ENCODE peak calls at places on chromosomes 4 and X, in ten cellular contexts. W is T-helper 2 cell; Q is mucosa of descending colon; Z is naive thymus-derived CD8-positive, alpha-beta T cell; T is stimulated activated CD8-positive, alpha-beta memory T cell treated with anti-CD3 and anti-CD28 coated beads, Interleukin-12 subunit alpha, Interleukin-12 subunit beta, amount 100 ng/mL, for 4 hours; L is HuH-7.5; D is tibial nerve; K is posterior vena cava; V is stimulated activated naive B cell treated with anti-CD40 and anti-IgM and Interleukin-4, amounts not matched to agents 10 μg/mL and 1 μg/mL and 100 μg/mL, for 72 hours; J is fibroblast of mammary gland. A is an unnamed sample.

GRCh38 chr4:98423019-98423418 is 161.8 kb downstream of the RAP1GDS1 start:
- DNase-seq in W (no peak), Q (no peak), Z (no peak), T (no peak), L (no peak), D (no peak), K (no peak), V (no peak), J (no peak), A (no peak)

GRCh38 chrX:43813898-43814297 is 68.4 kb downstream of the MAOB start:
- DNase-seq in W (peak), Q (no peak), Z (no peak), T (no peak), L (no peak), D (no peak), K (no peak), V (no peak), J (peak), A (no peak)

GRCh38 chrX:31228909-31229308 is 157.1 kb upstream of the FTHL17 start:
- DNase-seq in W (peak), Q (no peak), Z (no peak), T (no peak), L (no peak), D (no peak), K (no peak), V (no peak), J (no peak), A (no peak)

GRCh38 chr4:115629270-115629669 is 515.9 kb upstream of the NDST4 start:
- DNase-seq in W (no peak), Q (no peak), Z (no peak), T (no peak), L (no peak), D (no peak), K (no peak), V (no peak), J (no peak), A (no peak)

GRCh38 chrX:104854188-104854587 is 288.2 kb downstream of the IL1RAPL2 start:
- DNase-seq in W (no peak), Q (no peak), Z (no peak), T (no peak), L (no peak), D (no peak), K (no peak), V (no peak), J (peak), A (no peak)

GRCh38 chr4:1767058-1767769 is 25.9 kb upstream of the FGFR3 start:
- DNase-seq in W (no peak), Q (no peak), Z (no peak), T (no peak), L (peak), D (no peak), K (no peak), V (no peak), J (peak), A (no peak)

GRCh38 chr4:118846981-118847380 is 11.1 kb upstream of the SEC24D start:
- DNase-seq in W (no peak), Q (no peak), Z (no peak), T (no peak), L (no peak), D (no peak), K (no peak), V (no peak), J (no peak), A (no peak)

GRCh38 chr4:175412744-175413143 is 399.3 kb downstream of the GPM6A start:
- DNase-seq in W (no peak), Q (no peak), Z (no peak), T (no peak), L (no peak), D (no peak), K (no peak), V (no peak), J (peak), A (no peak)

GRCh38 chr4:187070158-187070557 is 346.5 kb upstream of the FAT1 start:
- DNase-seq in W (no peak), Q (no peak), Z (no peak), T (no peak), L (no peak), D (no peak), K (no peak), V (no peak), J (no peak), A (no peak)

GRCh38 chrX:11380187-11380586 is 87.0 kb downstream of the AMELX start:
- DNase-seq in W (no peak), Q (no peak), Z (no peak), T (no peak), L (no peak), D (peak), K (no peak), V (no peak), J (peak), A (no peak)

GRCh38 chr4:137524642-137525384 is 7.5 kb downstream of the PCDH18 start:
- DNase-seq in W (no peak), Q (no peak), Z (no peak), T (no peak), L (no peak), D (no peak), K (no peak), V (no peak), J (peak), A (no peak)

GRCh38 chrX:45992402-45993123 is 552.7 kb downstream of the ZNF674 start:
- DNase-seq in W (no peak), Q (no peak), Z (no peak), T (no peak), L (no peak), D (no peak), K (no peak), V (no peak), J (no peak), A (no peak)

GRCh38 chr4:38310446-38311043 is 350.3 kb downstream of the PTTG2 start:
- DNase-seq in W (peak), Q (no peak), Z (no peak), T (peak), L (no peak), D (no peak), K (no peak), V (peak), J (no peak), A (no peak)

GRCh38 chr4:4618846-4619245 is 77.0 kb upstream of the STX18 start:
- DNase-seq in W (no peak), Q (no peak), Z (no peak), T (no peak), L (no peak), D (no peak), K (no peak), V (no peak), J (no peak), A (no peak)

GRCh38 chr4:184459413-184459812 is 14.9 kb downstream of the IRF2 start:
- DNase-seq in W (peak), Q (no peak), Z (no peak), T (no peak), L (no peak), D (no peak), K (no peak), V (no peak), J (peak), A (no peak)

GRCh38 chr4:187069398-187069797 is 345.7 kb upstream of the FAT1 start:
- DNase-seq in W (no peak), Q (no peak), Z (no peak), T (no peak), L (no peak), D (no peak), K (peak), V (no peak), J (peak), A (no peak)

GRCh38 chrX:82208976-82209375 is 1007.1 kb downstream of the SH3BGRL start:
- DNase-seq in W (no peak), Q (no peak), Z (no peak), T (no peak), L (no peak), D (no peak), K (no peak), V (no peak), J (no peak), A (no peak)

GRCh38 chr4:86544313-86544966 is 49.7 kb upstream of the PTPN13 start:
- DNase-seq in W (peak), Q (no peak), Z (no peak), T (no peak), L (no peak), D (no peak), K (no peak), V (no peak), J (no peak), A (no peak)

GRCh38 chr4:184163813-184164212 is 53.9 kb downstream of the ENPP6 start:
- DNase-seq in W (peak), Q (no peak), Z (no peak), T (no peak), L (peak), D (peak), K (no peak), V (no peak), J (peak), A (no peak)

GRCh38 chrX:150873616-150874015 is 24.9 kb downstream of the CD99L2 start:
- DNase-seq in W (no peak), Q (no peak), Z (no peak), T (no peak), L (no peak), D (no peak), K (no peak), V (no peak), J (peak), A (no peak)

GRCh38 chrX:110743679-110744340 is 51.8 kb downstream of the CHRDL1 start:
- DNase-seq in W (peak), Q (no peak), Z (no peak), T (no peak), L (no peak), D (no peak), K (no peak), V (no peak), J (peak), A (no peak)